ENCODE peak calls at places on chromosomes 16 and 17, in five cellular contexts. D is HS-27A, G is amniotic stem cell, C is GM23338, W is NCI-H748 treated with DMSO at 0.1 percent for 48 hours. M is an unnamed sample.

GRCh38 chr16:35598696-35599332 is 2139.4 kb downstream of the TP53TG3F start:
- DNase-seq in C (no peak), W (no peak), D (no peak), G (no peak), M (no peak)

GRCh38 chr16:11112723-11113348 is 143.2 kb downstream of the SOCS1 start:
- DNase-seq in W (no peak), D (no peak), C (no peak), G (no peak), M (no peak)

GRCh38 chr17:2191785-2192184 is 111.8 kb downstream of the SMG6 start:
- DNase-seq in C (no peak), G (no peak), W (no peak), D (no peak), M (no peak)

GRCh38 chr16:68091604-68092261 is 6.6 kb downstream of the NFATC3 start:
- DNase-seq in G (no peak), C (no peak), D (no peak), W (peak), M (no peak)

GRCh38 chr17:42233148-42233547 is 38.9 kb upstream of the GHDC start:
- DNase-seq in C (no peak), G (no peak), W (no peak), D (no peak), M (no peak)

GRCh38 chr17:51097708-51098446 is 22.8 kb downstream of the SPAG9 start:
- DNase-seq in G (no peak), D (no peak), C (no peak), W (no peak), M (no peak)

GRCh38 chr17:50212121-50212843 is 10.9 kb upstream of the COL1A1 start:
- DNase-seq in G (no peak), D (no peak), C (no peak), W (no peak), M (peak)

GRCh38 chr16:55035956-55036355 is 105.3 kb downstream of the IRX5 start:
- DNase-seq in W (no peak), C (no peak), D (no peak), G (no peak), M (no peak)

GRCh38 chr16:86016201-86016965 is 117.4 kb downstream of the IRF8 start:
- DNase-seq in D (peak), G (peak), C (peak), W (peak), M (peak)

GRCh38 chr17:80978499-80979497 is 12.8 kb upstream of the CHMP6 start:
- DNase-seq in G (no peak), W (no peak), D (no peak), C (no peak), M (no peak)

GRCh38 chr17:4896332-4897197 is 2.8 kb upstream of the C17orf107 start:
- DNase-seq in W (no peak), C (no peak), D (no peak), G (no peak), M (peak)

GRCh38 chr17:44005865-44006580 is 1.6 kb downstream of the NAGS start:
- DNase-seq in C (peak), W (peak), G (no peak), D (no peak), M (peak)

GRCh38 chr17:65797809-65798208 is 236.4 kb upstream of the AXIN2 start:
- DNase-seq in D (no peak), C (peak), W (no peak), G (no peak), M (peak)

GRCh38 chr17:78923660-78924453 is 1.3 kb downstream of the TIMP2 start:
- DNase-seq in G (no peak), C (peak), W (peak), D (no peak), M (peak)

GRCh38 chr17:41777579-41778188 is 8.8 kb downstream of the JUP start:
- DNase-seq in W (peak), D (no peak), C (no peak), G (peak), M (no peak)

GRCh38 chr17:70278846-70279465 is 109.6 kb downstream of the KCNJ2 start:
- DNase-seq in D (no peak), W (peak), G (no peak), C (no peak), M (no peak)

GRCh38 chr16:73768786-73769203 is 527.8 kb upstream of the PSMD7 start:
- DNase-seq in G (peak), W (no peak), C (no peak), D (peak), M (no peak)

GRCh38 chr17:49952209-49952911 is 16.6 kb upstream of the DLX4 start:
- DNase-seq in W (peak), D (no peak), C (peak), G (peak), M (peak)

GRCh38 chr16:71276589-71277334 is 12.4 kb downstream of the CMTR2 start:
- DNase-seq in C (no peak), G (no peak), W (no peak), D (no peak), M (no peak)

GRCh38 chr17:83030432-83030831 is 49.0 kb upstream of the METRNL start:
- DNase-seq in W (no peak), G (no peak), C (no peak), D (no peak), M (peak)

GRCh38 chr17:988561-988960 is 8.4 kb upstream of the TIMM22 start:
- DNase-seq in C (no peak), G (no peak), D (no peak), W (no peak), M (no peak)

GRCh38 chr16:75860654-75861053 is 134.4 kb upstream of the CPHXL start:
- DNase-seq in G (no peak), C (peak), D (no peak), W (peak), M (no peak)

GRCh38 chr17:38912221-38912813 is 13.1 kb upstream of the LASP1NB start:
- DNase-seq in C (no peak), D (no peak), G (no peak), W (no peak), M (peak)